ENCODE peak calls at places on chromosomes 4 and X, in nine cellular contexts. X, E, R, P, H, N, L, W and D are unnamed samples.

GRCh38 chr4:98092833-98093439 is 50.3 kb downstream of the STPG2 start:
- DNase-seq in W (no peak), P (no peak), H (peak; percentile 1), R (no peak), X (no peak), N (no peak), E (no peak), L (peak; percentile 26), D (peak; percentile 0)

GRCh38 chr4:1410491-1411325 is 4.5 kb upstream of the NKX1-1 start:
- DNase-seq in E (peak; percentile 33), L (no peak), P (peak; percentile 80), N (peak; percentile 52), W (peak; percentile 10), R (no peak), H (peak; percentile 10), X (peak; percentile 72), D (no peak)

GRCh38 chr4:110193822-110194761 is 4.3 kb downstream of the ELOVL6 start:
- DNase-seq in N (peak; percentile 81), E (no peak), X (peak; percentile 91), P (no peak), H (peak; percentile 97), R (peak; percentile 54), L (peak; percentile 99), W (peak; percentile 90), D (no peak)

GRCh38 chrX:120456973-120457372 is 12.1 kb downstream of the LAMP2 start:
- DNase-seq in L (no peak), E (no peak), X (no peak), H (peak; percentile 62), P (no peak), N (no peak), W (peak; percentile 66), R (no peak), D (no peak)

GRCh38 chr4:151753056-151753455 is 7.8 kb downstream of the GATB start:
- DNase-seq in E (no peak), P (no peak), N (no peak), H (peak; percentile 39), X (peak; percentile 13), W (no peak), L (no peak), R (no peak), D (no peak)

GRCh38 chrX:10121787-10122186 is 35.0 kb upstream of the CLCN4 start:
- DNase-seq in X (no peak), H (no peak), P (no peak), L (no peak), W (no peak), R (no peak), E (no peak), N (no peak), D (no peak)

GRCh38 chr4:1172971-1173757 is 781 bp upstream of the SPON2 start:
- DNase-seq in N (no peak), X (no peak), P (peak; percentile 56), L (no peak), R (no peak), E (no peak), H (no peak), W (no peak), D (no peak)

GRCh38 chrX:41386222-41386990 is 52.4 kb downstream of the DDX3X start:
- DNase-seq in N (no peak), E (no peak), X (no peak), R (no peak), P (no peak), W (no peak), L (peak; percentile 1), H (peak; percentile 47), D (no peak)

GRCh38 chr4:176413171-176413570 is 93.4 kb downstream of the SPCS3 start:
- DNase-seq in L (no peak), P (no peak), E (no peak), W (no peak), N (no peak), R (no peak), X (no peak), H (no peak), D (no peak)

GRCh38 chr4:78876568-78877320 is 62.5 kb downstream of the PAQR3 start:
- DNase-seq in P (no peak), L (no peak), X (no peak), N (no peak), E (no peak), H (no peak), R (no peak), W (no peak), D (no peak)

GRCh38 chrX:63889001-63889400 is 104.0 kb upstream of the ARHGEF9 start:
- DNase-seq in P (no peak), W (no peak), L (no peak), X (no peak), H (peak; percentile 10), N (no peak), R (no peak), E (no peak), D (peak; percentile 11)

GRCh38 chrX:338836-339400 is 20.3 kb upstream of the GTPBP6 start:
- DNase-seq in E (no peak), L (no peak), P (peak; percentile 54), W (no peak), N (peak; percentile 38), X (no peak), R (no peak), H (no peak), D (no peak)

GRCh38 chr4:11106769-11107168 is 321.9 kb downstream of the HS3ST1 start:
- DNase-seq in L (peak; percentile 11), N (no peak), E (no peak), R (no peak), X (no peak), H (no peak), P (no peak), W (no peak), D (no peak)

GRCh38 chrX:11341274-11342256 is 48.4 kb downstream of the AMELX start:
- DNase-seq in L (peak; percentile 29), P (peak; percentile 47), E (no peak), H (peak; percentile 79), W (no peak), N (peak; percentile 63), R (no peak), X (no peak), D (no peak)

GRCh38 chrX:30513284-30513683 is 64.3 kb downstream of the TASL start:
- DNase-seq in X (no peak), E (no peak), R (no peak), H (no peak), W (no peak), N (no peak), L (peak; percentile 0), P (no peak), D (no peak)

GRCh38 chrX:14095702-14096101 is 66.0 kb upstream of the GEMIN8 start:
- DNase-seq in N (no peak), P (no peak), R (peak; percentile 6), X (peak; percentile 27), E (no peak), H (peak; percentile 16), W (peak; percentile 42), L (peak; percentile 24), D (no peak)

GRCh38 chrX:150362599-150363481 is at the start of gene MAMLD1:
- DNase-seq in X (no peak), R (peak; percentile 42), L (peak; percentile 50), N (peak; percentile 76), P (peak; percentile 80), W (peak; percentile 73), E (no peak), H (peak; percentile 79), D (peak; percentile 80)

GRCh38 chr4:150302553-150302952 is 224.3 kb downstream of the DCLK2 start:
- DNase-seq in N (no peak), E (no peak), P (no peak), R (no peak), W (peak; percentile 47), H (peak; percentile 97), X (peak; percentile 60), L (no peak), D (peak; percentile 69)

GRCh38 chr4:164529058-164529457 is 224.9 kb upstream of the SMIM31 start:
- DNase-seq in E (no peak), H (no peak), W (no peak), P (no peak), N (no peak), X (no peak), L (no peak), R (no peak), D (no peak)

GRCh38 chr4:40241936-40242590 is 45.2 kb downstream of the RHOH start:
- DNase-seq in L (no peak), H (peak; percentile 14), E (no peak), R (no peak), N (no peak), P (no peak), W (no peak), X (no peak), D (no peak)

GRCh38 chrX:91434351-91435168 is at the start of gene PABPC5:
- DNase-seq in L (peak; percentile 62), E (no peak), N (peak; percentile 49), X (no peak), H (peak; percentile 76), P (peak; percentile 80), R (no peak), W (no peak), D (no peak)

GRCh38 chr4:164058775-164059174 is 564.3 kb downstream of the TMA16 start:
- DNase-seq in N (no peak), X (no peak), E (no peak), L (peak; percentile 32), R (no peak), H (peak; percentile 53), P (no peak), W (no peak), D (no peak)

GRCh38 chr4:41709844-41710481 is 38.6 kb downstream of the PHOX2B start:
- DNase-seq in E (no peak), R (no peak), H (peak; percentile 90), L (no peak), X (peak; percentile 58), P (no peak), W (no peak), N (no peak), D (no peak)

GRCh38 chr4:6250235-6250983 is 19.2 kb upstream of the WFS1 start:
- DNase-seq in E (no peak), N (no peak), X (peak; percentile 72), R (no peak), W (peak; percentile 69), H (peak; percentile 24), P (peak; percentile 13), L (peak; percentile 86), D (peak; percentile 58)